ENCODE peak calls at places on chromosomes 7 and 10, in four cellular contexts. W, B, H and A are unnamed samples.

GRCh38 chr7:139623518-139623917 is 100.0 kb downstream of the CLEC2L start:
- DNase-seq in W (no peak), H (no peak), B (no peak), A (no peak)

GRCh38 chr7:80722596-80723141 is 84.2 kb downstream of the CD36 start:
- DNase-seq in B (peak), W (no peak), H (peak), A (no peak)

GRCh38 chr10:59757966-59758365 is 4.7 kb upstream of the MRLN start:
- DNase-seq in H (no peak), B (no peak), W (no peak), A (no peak)

GRCh38 chr7:90736968-90737939 is 141.1 kb downstream of the CDK14 start:
- DNase-seq in W (peak), B (no peak), H (no peak), A (no peak)

GRCh38 chr7:27031289-27032172 is 64.3 kb downstream of the HOXA1 start:
- DNase-seq in H (no peak), B (no peak), W (peak), A (no peak)

GRCh38 chr7:43602271-43602670 is 19.4 kb downstream of the STK17A start:
- DNase-seq in B (no peak), H (no peak), W (no peak), A (no peak)

GRCh38 chr10:128386231-128386630 is 260.0 kb upstream of the MKI67 start:
- DNase-seq in B (no peak), H (no peak), W (no peak), A (no peak)

GRCh38 chr10:94397549-94398370 is 4.6 kb upstream of the TBC1D12 start:
- DNase-seq in W (no peak), H (peak), B (no peak), A (no peak)

GRCh38 chr10:34061846-34062245 is 727.4 kb upstream of the NRP1 start:
- DNase-seq in B (no peak), H (no peak), W (no peak), A (no peak)

GRCh38 chr7:82506702-82507101 is 63.1 kb upstream of the CACNA2D1 start:
- DNase-seq in W (no peak), H (no peak), B (no peak), A (no peak)

GRCh38 chr10:84185526-84186175 is 8.7 kb upstream of the CDHR1 start:
- DNase-seq in B (no peak), W (no peak), H (no peak), A (no peak)

GRCh38 chr10:10792681-10793080 is 225.0 kb upstream of the CELF2 start:
- DNase-seq in B (no peak), H (no peak), W (no peak), A (peak)

GRCh38 chr10:52308251-52309031 is 5.6 kb upstream of the DKK1 start:
- DNase-seq in W (no peak), H (peak), B (no peak), A (no peak)

GRCh38 chr10:86374664-86375063 is 8.1 kb upstream of the GRID1 start:
- DNase-seq in W (no peak), H (no peak), B (no peak), A (no peak)

GRCh38 chr10:88990528-88991160 is at the start of gene FAS:
- DNase-seq in H (peak), B (no peak), W (peak), A (no peak)

GRCh38 chr10:118922226-118922625 is 107.3 kb upstream of the NANOS1 start:
- DNase-seq in H (no peak), W (no peak), B (no peak), A (no peak)

GRCh38 chr7:106111671-106112117 is 418 bp downstream of the SYPL1 start:
- DNase-seq in H (peak), B (no peak), W (no peak), A (no peak)

GRCh38 chr7:127578036-127578684 is 7.2 kb downstream of the GCC1 start:
- DNase-seq in H (peak), B (no peak), W (no peak), A (no peak)

GRCh38 chr7:7321681-7322080 is 139.3 kb downstream of the C1GALT1 start:
- DNase-seq in B (no peak), H (peak), W (peak), A (no peak)

GRCh38 chr7:138527746-138528223 is 67.7 kb downstream of the TRIM24 start:
- DNase-seq in B (no peak), H (peak), W (no peak), A (no peak)

GRCh38 chr10:91856637-91857036 is 52.6 kb downstream of the FGFBP3 start:
- DNase-seq in H (peak), B (no peak), W (no peak), A (no peak)

GRCh38 chr7:32515890-32516550 is 20.7 kb downstream of the AVL9 start:
- DNase-seq in B (no peak), W (no peak), H (peak), A (no peak)

GRCh38 chr10:18140957-18141888 is 999 bp downstream of the CACNB2 start:
- DNase-seq in B (no peak), H (no peak), W (no peak), A (no peak)

GRCh38 chr7:129168219-129168991 is 20.0 kb upstream of the SMO start:
- DNase-seq in H (no peak), B (no peak), W (no peak), A (no peak)

GRCh38 chr10:3424102-3424803 is 251.7 kb upstream of the PITRM1 start:
- DNase-seq in W (no peak), H (no peak), B (no peak), A (no peak)

GRCh38 chr10:86289577-86289868 is 77.1 kb downstream of the GRID1 start:
- DNase-seq in H (no peak), B (no peak), W (no peak), A (no peak)

GRCh38 chr10:15419279-15419874 is 48.3 kb upstream of the FAM171A1 start:
- DNase-seq in H (peak), B (no peak), W (no peak), A (peak)

GRCh38 chr10:17257466-17258321 is 29.7 kb downstream of the VIM start:
- DNase-seq in H (peak), W (peak), B (no peak), A (peak)

GRCh38 chr10:104277785-104278184 is 8.8 kb downstream of the GSTO2 start:
- DNase-seq in B (no peak), W (no peak), H (peak), A (no peak)

DNA sequence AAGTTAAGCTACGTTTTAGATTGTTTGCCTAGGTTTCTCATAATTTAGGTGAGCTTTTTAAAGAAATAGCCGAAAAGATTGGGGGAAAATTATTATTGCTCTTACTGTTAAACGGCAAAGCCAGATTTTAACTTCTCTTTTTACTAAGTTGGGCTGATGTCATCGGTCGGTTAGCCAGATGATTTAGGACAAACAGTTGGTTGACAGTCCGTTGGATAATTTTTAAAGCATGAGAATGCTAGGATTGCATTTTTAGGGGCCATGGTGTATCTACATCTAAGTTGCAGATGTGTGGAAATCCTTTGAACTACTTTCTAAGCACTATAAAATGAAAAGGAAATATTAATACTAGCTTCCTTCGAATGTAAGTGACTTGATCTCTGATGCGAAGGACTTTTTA is 280.9 kb upstream of the AKR1E2 start:
- DNase-seq in H (no peak), B (no peak), W (no peak), A (no peak)
- H3K9ac ChIP-seq in H (no peak), B (no peak), W (no peak), A (no peak)

GRCh38 chr7:89456556-89456955 is 661.0 kb upstream of the TEX47 start:
- DNase-seq in B (no peak), W (no peak), H (no peak), A (no peak)

GRCh38 chr7:89458076-89458475 is 662.5 kb upstream of the TEX47 start:
- DNase-seq in B (no peak), H (no peak), W (no peak), A (no peak)
- TF ChIP-seq SUZ12 in B (no peak), H (no peak), W (no peak), A (no peak)

GRCh38 chr7:1290262-1291039 is 57.8 kb downstream of the UNCX start:
- DNase-seq in B (no peak), H (no peak), W (no peak), A (no peak)
- H3K4me3 ChIP-seq in B (peak), H (no peak), W (no peak), A (no peak)

DNA sequence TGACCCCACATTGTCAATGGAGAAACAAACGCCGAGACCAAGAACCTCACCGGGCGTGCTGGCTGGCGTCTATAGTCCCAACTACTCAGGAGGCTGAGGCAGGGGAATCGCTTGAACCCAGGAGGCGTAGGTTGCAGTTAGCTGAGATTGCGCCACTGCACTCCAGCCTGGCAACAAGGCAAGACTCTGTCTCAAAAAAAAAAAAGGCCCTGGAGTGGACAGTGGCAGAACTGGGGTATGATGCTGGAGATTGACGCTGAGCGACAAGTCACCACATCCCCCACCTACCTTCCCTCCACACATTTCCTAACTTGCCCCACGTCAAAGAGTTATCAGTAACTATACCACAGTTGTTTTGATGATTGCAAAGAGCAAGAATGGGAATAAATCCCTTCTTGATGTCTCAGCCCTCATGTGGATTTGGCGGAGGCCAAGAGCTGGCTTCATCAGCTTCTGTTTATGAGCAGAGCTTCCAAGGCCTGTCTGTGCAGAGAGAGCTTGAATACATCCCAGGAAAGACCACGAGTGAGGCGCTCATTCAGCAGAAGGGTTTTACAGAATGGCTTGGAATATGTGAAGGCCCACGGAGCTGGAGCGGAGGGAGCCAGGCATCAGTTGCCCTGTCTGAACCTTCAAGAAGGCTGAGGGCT is 28.0 kb upstream of the TNS3 start:
- DNase-seq in W (no peak), H (no peak), B (no peak), A (no peak)
- H3K9ac ChIP-seq in W (no peak), H (peak), B (no peak), A (no peak)

GRCh38 chr7:69732203-69732602 is 133.9 kb downstream of the AUTS2 start:
- DNase-seq in H (peak), W (no peak), B (no peak), A (no peak)
- TF ChIP-seq SUZ12 in H (no peak), W (no peak), B (no peak), A (no peak)

GRCh38 chr7:37449621-37450020 is 957 bp upstream of the ELMO1 start:
- DNase-seq in W (no peak), B (no peak), H (no peak), A (no peak)
- H3K4me3 ChIP-seq in W (peak), B (peak), H (no peak), A (no peak)

DNA sequence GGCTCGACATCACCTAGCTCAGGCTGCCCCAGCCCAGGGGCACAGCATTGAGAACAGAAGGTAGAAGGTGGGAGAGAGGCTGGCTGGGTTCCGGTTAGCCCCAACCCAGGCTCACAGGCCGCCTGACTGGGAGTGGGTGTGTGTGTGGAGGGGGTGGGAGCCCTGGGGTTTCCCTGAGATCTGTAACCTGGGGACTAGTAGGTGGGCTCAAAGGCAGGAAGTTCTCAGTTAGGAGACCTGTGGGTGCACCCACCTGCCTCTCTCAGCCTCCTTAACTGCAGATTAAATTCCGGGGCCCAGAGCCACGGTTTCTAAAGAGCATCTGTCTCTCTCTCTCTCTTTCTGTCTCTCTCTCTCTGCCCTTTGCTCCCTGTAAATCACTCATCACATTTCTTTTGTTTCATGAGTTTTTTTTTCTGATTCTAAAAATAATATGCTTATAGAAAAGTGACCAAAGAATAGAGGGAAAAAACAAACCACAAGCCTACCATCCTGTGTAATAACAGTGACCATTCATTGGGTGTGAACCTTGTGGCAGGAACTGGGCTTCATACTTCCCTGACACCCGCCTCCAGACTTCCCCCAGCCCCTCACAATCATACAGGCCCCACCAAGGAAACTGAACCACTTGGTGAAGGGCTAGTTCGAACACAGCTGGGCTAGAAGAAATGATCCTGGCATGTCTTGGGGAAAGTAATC is 83.4 kb upstream of the SMNDC1 start:
- DNase-seq in H (no peak), B (no peak), W (peak), A (no peak)
- H3K9ac ChIP-seq in H (no peak), B (no peak), W (peak), A (no peak)